ENCODE peak calls at places on chromosomes 16 and 17, in six cellular contexts. L, N, O, R, S and G are unnamed samples.
A peak's percentile ranks its signal among the peaks of the same experiment; 100 is the strongest.

GRCh38 chr17:2853722-2854580 is 57.7 kb downstream of the RAP1GAP2 start:
- DNase-seq in L (peak; percentile 39), N (peak; percentile 53), O (peak; percentile 35), R (peak; percentile 14), S (peak; percentile 41), G (no peak)

GRCh38 chr16:67749436-67750078 is 30.4 kb upstream of the GFOD2 start:
- DNase-seq in L (no peak), N (no peak), O (no peak), R (no peak), S (no peak), G (no peak)

GRCh38 chr17:36641877-36642845 is 40.8 kb downstream of the MRM1 start:
- DNase-seq in L (no peak), N (no peak), O (no peak), R (no peak), S (peak; percentile 72), G (no peak)

GRCh38 chr16:8963010-8963824 is 489 bp downstream of the USP7 start:
- DNase-seq in L (no peak), N (no peak), O (peak; percentile 16), R (no peak), S (peak; percentile 41), G (no peak)

GRCh38 chr16:11572301-11572995 is 14.3 kb downstream of the LITAF start:
- DNase-seq in L (no peak), N (no peak), O (no peak), R (no peak), S (no peak), G (no peak)

GRCh38 chr17:83031321-83031945 is 48.0 kb upstream of the METRNL start:
- DNase-seq in L (no peak), N (no peak), O (no peak), R (no peak), S (no peak), G (no peak)

GRCh38 chr16:17853958-17854357 is 383.2 kb upstream of the XYLT1 start:
- DNase-seq in L (no peak), N (no peak), O (no peak), R (no peak), S (no peak), G (no peak)

GRCh38 chr17:57869599-57870282 is 19.9 kb upstream of the MRPS23 start:
- DNase-seq in L (peak; percentile 57), N (no peak), O (no peak), R (peak; percentile 94), S (no peak), G (peak; percentile 82)

GRCh38 chr17:16040710-16041251 is 41.2 kb downstream of the TTC19 start:
- DNase-seq in L (no peak), N (no peak), O (no peak), R (peak; percentile 81), S (no peak), G (peak; percentile 77)

GRCh38 chr16:1938316-1938715 is 4.7 kb downstream of the MSRB1 start:
- DNase-seq in L (no peak), N (no peak), O (no peak), R (no peak), S (no peak), G (no peak)

GRCh38 chr16:80940069-80940856 is 66.4 kb downstream of the CMC2 start:
- DNase-seq in L (no peak), N (no peak), O (no peak), R (peak; percentile 85), S (no peak), G (no peak)

GRCh38 chr17:75778861-75779249 is 5.8 kb upstream of the UNK start:
- DNase-seq in L (no peak), N (no peak), O (peak; percentile 65), R (no peak), S (peak; percentile 50), G (no peak)

GRCh38 chr17:43784628-43785101 is 4.4 kb downstream of the CFAP97D1 start:
- DNase-seq in L (no peak), N (no peak), O (no peak), R (peak; percentile 84), S (no peak), G (peak; percentile 92)

GRCh38 chr17:77644981-77645380 is 313.5 kb upstream of the TNRC6C start:
- DNase-seq in L (no peak), N (no peak), O (no peak), R (no peak), S (peak; percentile 22), G (no peak)
- TF ChIP-seq CTCF in L (no peak), N (no peak), O (no peak), R (no peak), S (no peak), G (no peak)

GRCh38 chr16:31453255-31454204 is 5.8 kb upstream of the ARMC5 start:
- DNase-seq in L (peak; percentile 35), N (peak; percentile 34), O (no peak), R (peak; percentile 60), S (peak; percentile 70), G (peak; percentile 19)
- TF ChIP-seq CTCF in L (no peak), N (no peak), O (no peak), R (no peak), S (no peak), G (no peak)

GRCh38 chr17:46044989-46045388 is 45.9 kb downstream of the STH start:
- DNase-seq in L (no peak), N (no peak), O (no peak), R (no peak), S (no peak), G (no peak)

GRCh38 chr17:46047398-46047797 is 48.3 kb downstream of the STH start:
- DNase-seq in L (no peak), N (no peak), O (no peak), R (no peak), S (no peak), G (no peak)

GRCh38 chr17:46044286-46044928 is 45.4 kb downstream of the STH start:
- DNase-seq in L (peak; percentile 46), N (peak; percentile 74), O (peak; percentile 57), R (peak; percentile 93), S (peak; percentile 38), G (peak; percentile 85)

GRCh38 chr17:46045639-46046038 is 46.6 kb downstream of the STH start:
- DNase-seq in L (no peak), N (no peak), O (no peak), R (no peak), S (no peak), G (no peak)

DNA sequence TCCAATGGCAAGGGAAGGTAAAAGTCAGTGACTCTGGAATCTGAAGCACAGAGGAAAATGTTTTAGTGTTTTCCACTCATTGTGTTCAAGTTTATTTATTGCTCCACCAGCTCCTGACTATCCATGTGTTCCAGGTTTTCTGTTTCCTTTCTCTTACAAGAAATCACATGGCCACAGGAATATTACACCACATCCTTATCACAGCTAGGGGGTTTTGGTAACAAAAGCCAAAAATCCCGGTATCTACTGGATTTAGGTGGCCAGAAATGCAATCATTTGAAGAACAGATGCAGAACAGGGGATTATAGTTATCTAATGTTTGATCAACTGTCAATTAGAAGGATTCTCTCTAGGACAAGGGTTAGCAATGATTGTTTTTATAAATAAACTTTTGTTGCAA is 47.9 kb downstream of the STH start:
- DNase-seq in L (no peak), N (no peak), O (no peak), R (peak; percentile 42), S (no peak), G (no peak)
- TF ChIP-seq CTCF in L (no peak), N (no peak), O (peak; percentile 53), R (no peak), S (no peak), G (no peak)

DNA sequence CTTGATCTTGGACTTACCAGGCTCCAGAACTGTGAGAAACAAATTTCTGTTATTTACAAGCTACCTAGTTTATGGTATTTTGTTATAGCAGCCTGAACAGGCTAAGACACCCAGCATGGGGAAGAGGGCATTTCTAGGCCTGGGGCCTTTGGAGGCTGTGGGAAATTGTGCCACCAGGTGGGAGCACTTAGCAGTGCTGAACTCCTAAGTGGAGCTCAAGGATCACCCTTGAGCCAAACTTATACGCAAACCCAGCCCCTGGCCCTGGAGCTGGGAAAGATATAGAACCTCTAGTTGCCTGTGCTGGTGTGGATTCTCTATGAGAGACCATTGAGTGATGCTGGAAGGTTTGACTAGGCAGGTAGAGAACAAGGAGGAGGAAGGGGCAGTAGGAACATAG is 36.1 kb downstream of the MIS12 start:
- DNase-seq in L (no peak), N (no peak), O (no peak), R (no peak), S (no peak), G (no peak)
- TF ChIP-seq CTCF in L (no peak), N (no peak), O (no peak), R (no peak), S (no peak), G (peak; percentile 28)

DNA sequence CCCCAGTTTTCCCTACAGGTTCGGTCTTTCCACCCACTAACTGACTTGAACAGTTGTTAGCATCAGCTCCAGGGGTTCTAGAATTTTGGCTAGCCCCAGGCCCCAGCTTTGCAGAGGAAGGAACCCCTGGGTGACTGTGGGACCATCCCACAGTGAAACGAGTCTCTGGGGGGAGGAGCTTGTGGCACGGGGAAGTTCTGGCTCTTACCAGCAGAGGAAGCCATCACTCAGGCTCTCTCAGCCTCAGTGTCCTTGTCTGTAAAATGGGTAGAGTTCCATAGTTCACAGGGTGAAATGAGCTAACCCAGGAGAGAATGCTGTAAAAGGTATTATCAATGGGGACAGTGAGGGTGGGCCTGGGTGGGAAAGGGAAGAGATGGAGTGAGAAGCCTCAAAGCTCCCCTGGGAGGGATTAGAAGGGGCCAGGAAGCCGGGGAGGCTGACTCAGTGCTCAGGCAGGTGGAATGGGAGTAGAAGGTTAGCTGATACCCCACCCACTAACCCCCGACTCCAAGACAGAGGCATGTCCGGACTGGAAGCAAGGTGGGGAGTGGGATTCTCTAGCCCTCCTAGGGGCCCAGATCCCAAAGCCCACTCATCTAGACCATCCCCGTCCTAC is 30.9 kb upstream of the CDC42EP4 start:
- DNase-seq in L (no peak), N (no peak), O (no peak), R (peak; percentile 61), S (no peak), G (no peak)
- TF ChIP-seq CTCF in L (no peak), N (no peak), O (no peak), R (peak; percentile 33), S (no peak), G (peak; percentile 15)

GRCh38 chr16:65876624-65877023 is 489.9 kb upstream of the CDH5 start:
- DNase-seq in L (no peak), N (no peak), O (no peak), R (peak; percentile 13), S (no peak), G (no peak)

GRCh38 chr16:65876200-65876498 is 490.3 kb upstream of the CDH5 start:
- DNase-seq in L (no peak), N (no peak), O (no peak), R (peak; percentile 24), S (no peak), G (peak; percentile 53)

GRCh38 chr16:65884018-65884417 is 482.5 kb upstream of the CDH5 start:
- DNase-seq in L (peak; percentile 80), N (no peak), O (no peak), R (peak; percentile 4), S (no peak), G (peak; percentile 37)

GRCh38 chr16:65875362-65876199 is 490.9 kb upstream of the CDH5 start:
- DNase-seq in L (no peak), N (no peak), O (no peak), R (peak; percentile 12), S (no peak), G (no peak)

DNA sequence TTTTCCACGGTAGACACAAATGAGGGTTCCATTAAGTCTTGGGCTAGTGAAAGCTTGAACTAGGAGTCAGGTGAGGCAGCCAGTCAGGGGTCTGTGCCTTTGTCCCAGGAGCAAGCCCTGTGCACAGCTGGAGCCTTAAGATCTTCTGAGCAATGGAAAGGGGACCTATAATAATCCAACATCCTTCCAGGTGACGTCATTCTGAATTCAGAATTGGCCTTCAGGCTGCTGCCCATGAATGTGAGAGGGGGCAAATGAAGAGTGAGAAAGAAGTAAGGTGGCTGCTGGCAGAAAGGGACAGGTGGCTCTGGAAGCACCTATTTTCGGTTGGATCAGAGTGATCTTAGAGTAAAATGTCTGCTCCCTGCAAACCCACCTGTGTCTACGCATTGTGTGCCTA is 488.1 kb upstream of the CDH5 start:
- DNase-seq in L (no peak), N (no peak), O (no peak), R (no peak), S (no peak), G (no peak)
- TF ChIP-seq CTCF in L (no peak), N (no peak), O (no peak), R (no peak), S (no peak), G (no peak)